ENCODE peak calls at places on chromosomes 13 and 19, in six cellular contexts. G is SK-N-SH, T is H1, X is HCT116, L is HepG2, R is K562. Z is an unnamed sample.

GRCh38 chr19:504634-505033 is 2.7 kb upstream of the TPGS1 start:
- DNase-seq in G (no peak), T (no peak), X (no peak), L (no peak), R (no peak), Z (no peak)

GRCh38 chr19:4023600-4024398 is 16.3 kb downstream of the PIAS4 start:
- DNase-seq in G (no peak), T (no peak), X (no peak), L (no peak), R (no peak), Z (no peak)

GRCh38 chr19:661427-662196 is 1.4 kb downstream of the RNF126 start:
- DNase-seq in G (no peak), T (no peak), X (no peak), L (no peak), R (peak), Z (peak)

GRCh38 chr19:30338878-30339623 is 33.1 kb upstream of the ZNF536 start:
- DNase-seq in G (no peak), T (no peak), X (no peak), L (no peak), R (no peak), Z (no peak)

GRCh38 chr19:4676955-4677731 is 7.0 kb upstream of the MYDGF start:
- DNase-seq in G (peak), T (peak), X (peak), L (peak), R (peak), Z (no peak)

GRCh38 chr13:103104340-103104739 is 38.1 kb upstream of the SLC10A2 start:
- DNase-seq in G (no peak), T (peak), X (no peak), L (no peak), R (no peak), Z (no peak)

GRCh38 chr13:48580185-48580803 is 47.4 kb upstream of the RCBTB2 start:
- DNase-seq in G (peak), T (no peak), X (peak), L (peak), R (peak), Z (peak)

GRCh38 chr13:50672025-50672424 is 171.5 kb downstream of the DLEU7 start:
- DNase-seq in G (no peak), T (no peak), X (no peak), L (peak), R (no peak), Z (no peak)

GRCh38 chr19:33458171-33458633 is 63.4 kb downstream of the PEPD start:
- DNase-seq in G (no peak), T (no peak), X (no peak), L (no peak), R (no peak), Z (no peak)

GRCh38 chr13:110912651-110913051 is 2.2 kb downstream of the ANKRD10 start:
- DNase-seq in G (no peak), T (no peak), X (no peak), L (peak), R (no peak), Z (no peak)

GRCh38 chr13:32316476-32316875 is 1.2 kb downstream of the BRCA2 start:
- DNase-seq in G (no peak), T (no peak), X (no peak), L (no peak), R (no peak), Z (no peak)

GRCh38 chr13:22866221-22866620 is 314.6 kb upstream of the SGCG start:
- DNase-seq in G (no peak), T (no peak), X (no peak), L (no peak), R (no peak), Z (no peak)

GRCh38 chr13:38566526-38566925 is 120.4 kb upstream of the FREM2 start:
- DNase-seq in G (peak), T (no peak), X (no peak), L (no peak), R (no peak), Z (no peak)

GRCh38 chr13:77981191-77981925 is 62.7 kb upstream of the EDNRB start:
- DNase-seq in G (no peak), T (no peak), X (no peak), L (no peak), R (no peak), Z (no peak)

GRCh38 chr13:79338343-79338742 is 67.7 kb downstream of the RBM26 start:
- DNase-seq in G (no peak), T (no peak), X (no peak), L (no peak), R (no peak), Z (no peak)

GRCh38 chr13:84870190-84870589 is 929.0 kb downstream of the SLITRK6 start:
- DNase-seq in G (no peak), T (no peak), X (no peak), L (peak), R (no peak), Z (no peak)

GRCh38 chr13:98959299-98959698 is 18.6 kb downstream of the DOCK9 start:
- DNase-seq in G (no peak), T (no peak), X (no peak), L (no peak), R (no peak), Z (no peak)

GRCh38 chr19:51101171-51101865 is 6.9 kb downstream of the CTU1 start:
- DNase-seq in G (no peak), T (no peak), X (no peak), L (no peak), R (no peak), Z (no peak)

GRCh38 chr19:7862413-7862951 is 11.7 kb downstream of the PRR36 start:
- DNase-seq in G (peak), T (peak), X (peak), L (no peak), R (peak), Z (no peak)

GRCh38 chr19:33275559-33275932 is 26.8 kb downstream of the CEBPA start:
- DNase-seq in G (no peak), T (no peak), X (no peak), L (no peak), R (no peak), Z (no peak)

GRCh38 chr19:9885077-9885552 is 50.0 kb downstream of the PIN1 start:
- DNase-seq in G (peak), T (no peak), X (no peak), L (no peak), R (no peak), Z (no peak)

GRCh38 chr13:26616126-26616525 is 58.6 kb downstream of the WASF3 start:
- DNase-seq in G (no peak), T (no peak), X (no peak), L (no peak), R (no peak), Z (no peak)

GRCh38 chr19:17942582-17943283 is 9.9 kb downstream of the CCDC124 start:
- DNase-seq in G (no peak), T (no peak), X (no peak), L (no peak), R (peak), Z (no peak)

GRCh38 chr19:22945560-22945959 is 57.4 kb downstream of the ZNF728 start:
- DNase-seq in G (no peak), T (no peak), X (peak), L (no peak), R (peak), Z (no peak)

GRCh38 chr13:26589754-26590153 is 32.3 kb downstream of the WASF3 start:
- DNase-seq in G (no peak), T (no peak), X (no peak), L (no peak), R (no peak), Z (no peak)

GRCh38 chr13:99307648-99308339 is 595 bp upstream of the GPR183 start:
- DNase-seq in G (no peak), T (no peak), X (no peak), L (no peak), R (no peak), Z (no peak)

GRCh38 chr13:50722437-50723125 is 120.9 kb downstream of the DLEU7 start:
- DNase-seq in G (no peak), T (no peak), X (no peak), L (no peak), R (no peak), Z (no peak)

GRCh38 chr13:110423689-110424302 is 116.7 kb downstream of the COL4A2 start:
- DNase-seq in G (no peak), T (no peak), X (no peak), L (no peak), R (no peak), Z (no peak)

GRCh38 chr19:35309481-35310279 is 17.7 kb downstream of the MAG start:
- DNase-seq in G (no peak), T (no peak), X (no peak), L (peak), R (peak), Z (no peak)

GRCh38 chr13:40233731-40234195 is 432.7 kb downstream of the FOXO1 start:
- DNase-seq in G (no peak), T (no peak), X (no peak), L (no peak), R (no peak), Z (no peak)

GRCh38 chr13:40235160-40235796 is 431.2 kb downstream of the FOXO1 start:
- DNase-seq in G (no peak), T (no peak), X (no peak), L (no peak), R (no peak), Z (no peak)

GRCh38 chr13:40240293-40240692 is 426.1 kb downstream of the FOXO1 start:
- DNase-seq in G (no peak), T (no peak), X (no peak), L (no peak), R (no peak), Z (no peak)

GRCh38 chr13:40238761-40239160 is 427.7 kb downstream of the FOXO1 start:
- DNase-seq in G (no peak), T (no peak), X (no peak), L (no peak), R (no peak), Z (no peak)

DNA sequence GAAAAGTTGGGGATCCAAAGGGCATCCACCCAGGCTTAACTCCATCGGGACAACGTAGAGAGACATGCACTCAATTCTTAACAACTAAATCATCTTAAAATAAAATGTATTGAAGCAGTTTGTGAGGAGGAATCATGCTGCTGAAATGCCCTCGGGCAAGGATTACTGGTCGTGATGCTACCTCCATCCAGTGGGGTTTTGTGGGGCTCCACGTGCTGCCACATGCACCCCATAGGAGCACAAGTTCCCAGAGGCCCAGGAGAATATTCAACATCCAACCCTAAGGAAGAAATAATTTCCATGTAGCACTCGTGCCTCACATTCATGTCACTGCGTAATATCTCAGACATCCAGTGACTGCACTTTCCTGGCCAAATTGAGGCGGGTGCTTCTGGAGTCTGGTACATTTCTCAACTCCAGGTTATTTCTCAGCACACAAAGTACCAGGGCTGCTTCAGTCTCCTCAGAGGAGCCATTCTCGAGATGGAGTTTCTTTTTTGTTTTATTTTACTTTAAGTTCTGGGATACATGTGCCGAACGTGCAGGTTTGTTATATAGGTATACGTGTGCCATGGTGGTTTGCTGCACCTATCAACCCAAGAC is 429.8 kb downstream of the FOXO1 start:
- DNase-seq in G (no peak), T (no peak), X (no peak), L (no peak), R (no peak), Z (no peak)
- TF ChIP-seq JUND in G (no peak), T (no peak), X (no peak), L (no peak), R (no peak), Z (no peak)

GRCh38 chr13:30038884-30039283 is 188.5 kb upstream of the UBL3 start:
- DNase-seq in G (no peak), T (no peak), X (no peak), L (no peak), R (no peak), Z (no peak)
- TF ChIP-seq JUND in G (no peak), T (no peak), X (no peak), L (no peak), R (no peak), Z (no peak)

DNA sequence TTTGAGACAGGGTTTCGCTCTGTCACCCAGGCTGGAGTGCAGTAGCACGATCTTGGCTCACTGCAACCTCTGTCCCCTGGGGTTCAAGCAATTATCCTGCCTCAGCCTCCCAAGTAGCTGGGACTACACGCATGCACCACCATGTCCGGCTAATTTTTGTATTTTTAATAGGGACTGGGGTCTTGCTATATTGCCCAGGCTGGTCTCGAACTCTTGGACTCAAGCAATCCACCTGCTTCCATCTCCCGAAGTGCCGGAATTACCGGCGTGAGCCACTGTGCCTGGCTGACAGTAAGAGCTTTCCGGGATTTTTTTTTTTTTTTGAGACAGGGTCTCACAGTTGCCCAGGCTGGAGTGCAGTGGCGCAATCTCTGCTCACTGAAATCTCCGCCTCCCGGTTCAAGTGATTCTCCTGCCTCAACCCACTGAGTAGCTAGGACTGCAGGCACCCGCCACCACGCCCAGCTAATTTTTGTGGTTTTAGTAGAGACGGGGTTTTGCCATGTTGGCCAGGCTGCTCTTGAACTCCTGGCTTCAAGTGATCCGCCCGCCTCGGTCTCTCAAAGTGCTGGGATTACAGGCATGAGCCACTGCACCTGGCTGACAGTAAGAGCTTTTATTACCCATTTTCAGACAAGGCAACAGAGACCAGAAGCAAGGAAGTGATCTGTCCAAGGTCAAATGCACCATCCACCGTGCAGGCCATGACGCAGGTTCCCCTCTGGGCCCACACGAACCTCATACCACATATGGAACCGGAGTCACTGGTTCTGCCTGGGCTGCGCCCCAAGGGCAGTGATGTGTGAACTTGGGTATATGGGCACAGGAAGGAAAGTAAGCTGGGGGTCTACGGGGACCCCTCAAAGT is 21.0 kb downstream of the RFX1 start:
- DNase-seq in G (no peak), T (no peak), X (no peak), L (peak), R (no peak), Z (no peak)
- TF ChIP-seq JUND in G (no peak), T (no peak), X (no peak), L (no peak), R (no peak), Z (no peak)

GRCh38 chr13:75867718-75868117 is 231.6 kb downstream of the LMO7 start:
- DNase-seq in G (no peak), T (no peak), X (no peak), L (no peak), R (no peak), Z (no peak)

GRCh38 chr13:75872970-75873369 is 236.8 kb downstream of the LMO7 start:
- DNase-seq in G (no peak), T (no peak), X (no peak), L (no peak), R (no peak), Z (no peak)

GRCh38 chr13:75869981-75870380 is 233.9 kb downstream of the LMO7 start:
- DNase-seq in G (no peak), T (no peak), X (no peak), L (no peak), R (no peak), Z (no peak)

GRCh38 chr13:75871059-75871458 is 234.9 kb downstream of the LMO7 start:
- DNase-seq in G (no peak), T (no peak), X (no peak), L (no peak), R (no peak), Z (no peak)

GRCh38 chr13:75870397-75870801 is 234.3 kb downstream of the LMO7 start:
- DNase-seq in G (peak), T (no peak), X (no peak), L (no peak), R (peak), Z (peak)
- TF ChIP-seq JUND in G (no peak), T (no peak), X (no peak), L (no peak), R (no peak), Z (no peak)

GRCh38 chr13:90121784-90122183 is 1225.7 kb upstream of the MIR17HG start:
- DNase-seq in G (no peak), T (no peak), X (no peak), L (no peak), R (no peak), Z (no peak)
- TF ChIP-seq JUND in G (no peak), T (no peak), X (no peak), L (no peak), R (no peak), Z (no peak)

DNA sequence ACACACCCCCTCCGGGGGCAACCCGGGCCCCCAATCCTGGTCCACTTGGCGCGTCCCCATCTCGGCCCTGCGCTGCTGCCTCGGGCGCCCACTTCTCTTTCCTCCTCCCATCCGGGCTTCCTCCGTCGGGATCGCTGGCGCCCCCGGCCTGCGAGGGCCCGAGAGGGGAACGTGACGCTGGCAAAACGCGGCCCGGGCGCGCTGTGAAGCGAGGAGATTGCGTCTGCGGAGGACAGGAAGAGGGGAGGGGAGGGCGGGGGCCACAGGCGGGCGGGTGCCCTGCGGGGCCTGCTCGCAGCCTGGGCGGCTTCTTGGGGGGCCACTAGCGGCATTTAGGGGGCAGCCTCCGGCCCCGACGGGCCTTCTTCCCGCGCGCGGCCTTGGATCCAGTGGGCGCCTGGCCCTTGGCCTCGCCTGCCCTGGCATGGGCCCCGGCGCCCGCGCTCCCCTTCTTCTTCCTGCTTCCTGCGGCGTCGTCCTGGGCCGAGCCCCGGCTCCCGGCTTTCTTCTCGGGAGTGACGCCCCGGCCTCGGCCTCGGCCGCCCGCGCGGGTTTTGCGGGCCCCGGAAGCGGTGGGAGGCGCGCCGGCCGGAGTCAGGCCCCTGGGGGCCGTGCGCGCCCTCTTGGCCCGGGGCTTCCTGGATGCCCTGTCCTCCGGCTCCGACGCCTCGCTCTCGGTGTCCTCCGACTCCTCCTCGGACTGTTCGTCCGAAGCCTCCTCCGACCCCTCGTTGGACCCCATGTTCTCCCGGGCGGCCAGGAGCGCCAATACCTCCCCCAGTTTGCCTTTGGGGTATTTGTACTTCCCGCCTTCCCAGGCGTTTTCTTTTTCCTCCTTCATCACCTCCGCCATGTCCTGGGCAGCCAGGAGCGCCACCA is 2.2 kb downstream of the PNMA8B start:
- DNase-seq in G (peak), T (no peak), X (no peak), L (no peak), R (peak), Z (no peak)
- TF ChIP-seq JUND in G (no peak), T (no peak), X (no peak), L (no peak), R (no peak), Z (no peak)

GRCh38 chr13:89746554-89746953 is 1600.9 kb upstream of the MIR17HG start:
- DNase-seq in G (no peak), T (no peak), X (no peak), L (no peak), R (no peak), Z (no peak)
- TF ChIP-seq JUND in G (no peak), T (no peak), X (no peak), L (no peak), R (no peak), Z (no peak)